ENCODE peak calls at places on chromosome 19, in nine cellular contexts. I is T-cell; L is activated T-cell treated with anti-CD3 and anti-CD28 coated beads, Interleukin-2, amount 50 U/mL, for 24 hours; W is hepatic stellate cell; A is HTR-8/SVneo; N is NCI-H187; V is aorta; R is nephron progenitor cell; K is HFF-Myc. Q is an unnamed sample.

GRCh38 chr19:17755977-17756670 is 4.8 kb downstream of the FCHO1 start:
- DNase-seq in I (no peak), L (peak), W (no peak), A (no peak), N (peak), V (no peak), R (peak), K (no peak), Q (no peak)

GRCh38 chr19:40576585-40577451 is at the start of gene SHKBP1:
- DNase-seq in I (peak), L (peak), W (peak), A (peak), N (peak), V (peak), R (peak), K (peak), Q (peak)

GRCh38 chr19:53942001-53942786 is 20.5 kb upstream of the CACNG8 start:
- DNase-seq in I (no peak), L (peak), W (no peak), A (no peak), N (no peak), V (no peak), R (peak), K (no peak), Q (no peak)

GRCh38 chr19:2567996-2568395 is 92.1 kb downstream of the GADD45B start:
- DNase-seq in I (no peak), L (no peak), W (no peak), A (no peak), N (no peak), V (no peak), R (no peak), K (no peak), Q (no peak)

GRCh38 chr19:38644719-38645118 is 2.7 kb upstream of the ACTN4 start:
- DNase-seq in I (no peak), L (no peak), W (no peak), A (no peak), N (no peak), V (no peak), R (no peak), K (no peak), Q (no peak)

GRCh38 chr19:54312011-54312410 is 955 bp downstream of the LILRA5 start:
- DNase-seq in I (no peak), L (no peak), W (no peak), A (no peak), N (no peak), V (no peak), R (no peak), K (no peak), Q (peak)

GRCh38 chr19:46925548-46925950 is 64.8 kb downstream of the ARHGAP35 start:
- DNase-seq in I (no peak), L (no peak), W (no peak), A (no peak), N (no peak), V (no peak), R (no peak), K (no peak), Q (no peak)

GRCh38 chr19:23527797-23528196 is 132.5 kb upstream of the ZNF91 start:
- DNase-seq in I (no peak), L (no peak), W (no peak), A (no peak), N (no peak), V (no peak), R (no peak), K (no peak), Q (no peak)

GRCh38 chr19:368624-369020 is 24.0 kb upstream of the MIER2 start:
- DNase-seq in I (no peak), L (no peak), W (no peak), A (no peak), N (no peak), V (no peak), R (no peak), K (no peak), Q (peak)

GRCh38 chr19:47158879-47159509 is 28.4 kb downstream of the SAE1 start:
- DNase-seq in I (peak), L (no peak), W (no peak), A (no peak), N (no peak), V (no peak), R (no peak), K (no peak), Q (no peak)

GRCh38 chr19:8161135-8161646 is 11.8 kb upstream of the FBN3 start:
- DNase-seq in I (no peak), L (no peak), W (no peak), A (no peak), N (no peak), V (no peak), R (no peak), K (no peak), Q (no peak)

GRCh38 chr19:10289836-10290438 is at the start of gene ICAM5:
- DNase-seq in I (no peak), L (no peak), W (peak), A (no peak), N (no peak), V (no peak), R (peak), K (no peak), Q (peak)

GRCh38 chr19:1445185-1445931 is 4.6 kb upstream of the APC2 start:
- DNase-seq in I (peak), L (peak), W (peak), A (peak), N (peak), V (peak), R (peak), K (no peak), Q (peak)

GRCh38 chr19:57192064-57192395 is 730 bp downstream of the ZNF264 start:
- DNase-seq in I (no peak), L (no peak), W (peak), A (no peak), N (no peak), V (no peak), R (peak), K (no peak), Q (no peak)

GRCh38 chr19:49113762-49114629 is at the start of gene LIN7B:
- DNase-seq in I (peak), L (peak), W (peak), A (peak), N (peak), V (peak), R (peak), K (no peak), Q (no peak)

GRCh38 chr19:49676136-49676689 is 858 bp upstream of the PRMT1 start:
- DNase-seq in I (peak), L (no peak), W (peak), A (peak), N (peak), V (peak), R (peak), K (peak), Q (peak)

GRCh38 chr19:1935484-1936208 is 5.3 kb upstream of the CSNK1G2 start:
- DNase-seq in I (no peak), L (no peak), W (peak), A (no peak), N (no peak), V (no peak), R (no peak), K (no peak), Q (no peak)

GRCh38 chr19:14686411-14686810 is 3.4 kb upstream of the ZNF333 start:
- DNase-seq in I (no peak), L (peak), W (no peak), A (no peak), N (no peak), V (no peak), R (no peak), K (no peak), Q (no peak)

GRCh38 chr19:13430790-13431582 is 75.3 kb downstream of the CACNA1A start:
- DNase-seq in I (peak), L (peak), W (peak), A (peak), N (no peak), V (peak), R (peak), K (peak), Q (peak)

GRCh38 chr19:35563207-35563829 is at the start of gene ATP4A:
- DNase-seq in I (no peak), L (no peak), W (no peak), A (no peak), N (no peak), V (peak), R (no peak), K (no peak), Q (no peak)

GRCh38 chr19:47157455-47158321 is 27.1 kb downstream of the SAE1 start:
- DNase-seq in I (peak), L (no peak), W (peak), A (no peak), N (no peak), V (no peak), R (peak), K (no peak), Q (no peak)

GRCh38 chr19:55301459-55302331 is 17.9 kb downstream of the BRSK1 start:
- DNase-seq in I (peak), L (peak), W (peak), A (peak), N (peak), V (peak), R (peak), K (peak), Q (peak)

GRCh38 chr19:18160792-18161690 is 8.1 kb downstream of the PIK3R2 start:
- DNase-seq in I (peak), L (peak), W (peak), A (peak), N (peak), V (peak), R (peak), K (no peak), Q (peak)

GRCh38 chr19:18185538-18185937 is 7.5 kb upstream of the MPV17L2 start:
- DNase-seq in I (no peak), L (no peak), W (no peak), A (no peak), N (no peak), V (no peak), R (no peak), K (no peak), Q (no peak)

GRCh38 chr19:1370579-1371361 is 12.9 kb upstream of the NDUFS7 start:
- DNase-seq in I (no peak), L (no peak), W (no peak), A (no peak), N (peak), V (no peak), R (peak), K (no peak), Q (no peak)

GRCh38 chr19:48603001-48603400 is 3.5 kb upstream of the SPACA4 start:
- DNase-seq in I (no peak), L (no peak), W (no peak), A (no peak), N (no peak), V (no peak), R (no peak), K (no peak), Q (no peak)

GRCh38 chr19:6925801-6926751 is 38.7 kb downstream of the ADGRE1 start:
- DNase-seq in I (peak), L (peak), W (no peak), A (peak), N (no peak), V (no peak), R (no peak), K (no peak), Q (no peak)

GRCh38 chr19:33310606-33311325 is 8.4 kb upstream of the CEBPA start:
- DNase-seq in I (no peak), L (no peak), W (no peak), A (no peak), N (no peak), V (no peak), R (no peak), K (no peak), Q (no peak)